ENCODE peak calls at places on chromosomes 6 and 20, in seven cellular contexts. C is IMR-90, X is stomach, O is epithelial cell of esophagus, U is A549, R is left lobe of liver, S is RCC 7860. A is an unnamed sample.

GRCh38 chr6:95515975-95516374 is 61.4 kb upstream of the MANEA start:
- DNase-seq in C (no peak), X (no peak), O (peak), U (no peak), R (no peak), S (no peak), A (no peak)

GRCh38 chr6:115310156-115310555 is 750.5 kb downstream of the FRK start:
- DNase-seq in C (no peak), X (no peak), O (no peak), U (no peak), R (no peak), S (no peak), A (no peak)

GRCh38 chr6:114108119-114109002 is 137.4 kb upstream of the HDAC2 start:
- DNase-seq in C (peak), X (peak), O (peak), U (peak), R (peak), S (peak), A (peak)

GRCh38 chr6:169099411-169100202 is 154.0 kb downstream of the THBS2 start:
- DNase-seq in C (peak), X (no peak), O (peak), U (no peak), R (no peak), S (no peak), A (peak)

GRCh38 chr6:145271601-145272000 is 463.7 kb downstream of the EPM2A start:
- DNase-seq in C (no peak), X (no peak), O (no peak), U (no peak), R (no peak), S (no peak), A (no peak)

GRCh38 chr6:2220154-2220553 is 25.3 kb downstream of the GMDS start:
- DNase-seq in C (no peak), X (no peak), O (no peak), U (no peak), R (no peak), S (no peak), A (no peak)

GRCh38 chr20:46872315-46873211 is 22.1 kb upstream of the EYA2 start:
- DNase-seq in C (peak), X (no peak), O (no peak), U (no peak), R (no peak), S (no peak), A (no peak)

GRCh38 chr6:166738361-166738760 is 111.3 kb upstream of the RPS6KA2 start:
- DNase-seq in C (no peak), X (no peak), O (peak), U (no peak), R (no peak), S (no peak), A (no peak)

GRCh38 chr20:8124639-8125038 is 7.4 kb upstream of the PLCB1 start:
- DNase-seq in C (peak), X (no peak), O (no peak), U (no peak), R (no peak), S (no peak), A (no peak)

GRCh38 chr6:40947876-40948514 is 91.0 kb downstream of the UNC5CL start:
- DNase-seq in C (peak), X (no peak), O (peak), U (no peak), R (no peak), S (peak), A (peak)

GRCh38 chr6:161273356-161273751 is 507 bp downstream of the AGPAT4 start:
- DNase-seq in C (peak), X (no peak), O (peak), U (no peak), R (no peak), S (peak), A (no peak)

GRCh38 chr6:66094615-66095014 is 387.6 kb upstream of the EYS start:
- DNase-seq in C (no peak), X (no peak), O (no peak), U (no peak), R (no peak), S (no peak), A (no peak)

GRCh38 chr6:150766201-150766997 is 99.1 kb upstream of the MTHFD1L start:
- DNase-seq in C (no peak), X (no peak), O (no peak), U (no peak), R (no peak), S (no peak), A (peak)

GRCh38 chr20:4216866-4217265 is 201.5 kb upstream of the RNF24 start:
- DNase-seq in C (no peak), X (no peak), O (no peak), U (no peak), R (no peak), S (no peak), A (no peak)

GRCh38 chr6:150874184-150874583 is 8.7 kb downstream of the MTHFD1L start:
- DNase-seq in C (no peak), X (no peak), O (no peak), U (no peak), R (no peak), S (no peak), A (no peak)

GRCh38 chr20:45070932-45071632 is 29.8 kb downstream of the KCNS1 start:
- DNase-seq in C (peak), X (no peak), O (peak), U (no peak), R (no peak), S (no peak), A (peak)

GRCh38 chr6:16868968-16869367 is 107.7 kb upstream of the ATXN1 start:
- DNase-seq in C (peak), X (no peak), O (no peak), U (no peak), R (no peak), S (no peak), A (no peak)